ENCODE peak calls at places on chromosomes 16 and 17, in five cellular contexts. Z, T, B, S and I are unnamed samples.

GRCh38 chr17:37683454-37683984 is 40.3 kb upstream of the DDX52 start:
- DNase-seq in Z (no peak), T (no peak), B (no peak), S (peak; percentile 97), I (no peak)

GRCh38 chr16:11030990-11031510 is 86.7 kb downstream of the CLEC16A start:
- DNase-seq in B (no peak), T (no peak), S (no peak), Z (no peak), I (no peak)

GRCh38 chr17:42586514-42587230 is 9.1 kb upstream of the PSMC3IP start:
- DNase-seq in T (no peak), S (no peak), B (no peak), Z (no peak), I (no peak)

GRCh38 chr16:66652661-66653060 is 43.9 kb downstream of the CMTM4 start:
- DNase-seq in Z (no peak), B (no peak), T (no peak), S (no peak), I (no peak)

GRCh38 chr17:59783221-59784016 is 76.0 kb downstream of the VMP1 start:
- DNase-seq in S (no peak), T (peak; percentile 61), Z (no peak), B (no peak), I (no peak)

GRCh38 chr16:84087461-84088151 is 29.1 kb downstream of the MBTPS1 start:
- DNase-seq in T (no peak), Z (no peak), B (no peak), S (no peak), I (no peak)

GRCh38 chr16:77041468-77041867 is 149.5 kb upstream of the MON1B start:
- DNase-seq in B (no peak), S (no peak), Z (no peak), T (no peak), I (no peak)

GRCh38 chr17:81002409-81003361 is 11.0 kb downstream of the CHMP6 start:
- DNase-seq in Z (no peak), S (no peak), B (no peak), T (peak; percentile 83), I (no peak)

GRCh38 chr17:50270430-50271172 is 3.7 kb upstream of the TMEM92 start:
- DNase-seq in S (no peak), Z (no peak), T (no peak), B (peak; percentile 49), I (peak; percentile 38)

GRCh38 chr17:29549169-29549935 is 17.5 kb downstream of the ABHD15 start:
- DNase-seq in Z (no peak), B (no peak), S (no peak), T (no peak), I (no peak)

GRCh38 chr16:3690470-3690918 is 26.8 kb downstream of the TRAP1 start:
- DNase-seq in T (peak; percentile 83), S (peak; percentile 66), Z (peak; percentile 21), B (peak; percentile 95), I (peak; percentile 88)

GRCh38 chr17:10292057-10292931 is 80.5 kb downstream of the MYH13 start:
- DNase-seq in T (peak; percentile 18), B (no peak), Z (peak; percentile 20), S (no peak), I (peak; percentile 15)
- H2AFZ ChIP-seq in T (peak overlapping the region; percentile 45), B (peak overlapping the region; percentile 27), Z (no peak overlapping the region), S (no peak overlapping the region), I (peak overlapping the region; percentile 99)

DNA sequence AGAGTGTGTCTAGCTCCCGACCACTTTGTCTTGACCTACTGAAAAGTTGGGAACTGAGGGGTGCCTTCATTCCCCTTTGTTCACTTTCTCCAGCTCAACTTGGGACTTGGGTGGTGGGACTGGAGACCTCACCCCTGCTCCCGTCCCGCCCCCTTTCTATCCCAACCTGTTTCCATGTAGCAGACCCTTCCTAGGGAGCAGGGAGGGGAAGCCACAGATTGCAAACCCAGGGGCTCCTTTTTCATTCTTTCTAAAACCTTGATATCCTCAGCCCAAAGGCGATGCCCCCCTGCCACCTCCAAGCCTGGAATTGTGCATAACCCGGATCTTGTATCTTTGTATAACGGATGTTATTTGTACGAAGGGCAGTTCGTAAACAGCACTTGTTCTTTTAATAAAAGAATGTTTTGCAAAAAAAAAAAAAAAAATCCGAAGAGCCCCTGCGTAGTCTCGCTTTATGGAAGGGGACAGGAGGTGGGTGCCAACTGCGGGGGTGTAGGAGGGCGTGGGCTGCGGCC is 714 bp upstream of the CISD3 start:
- DNase-seq in B (no peak), T (no peak), S (no peak), Z (no peak), I (no peak)
- TF ChIP-seq CREB1 in B (no peak), T (no peak), S (no peak), Z (no peak), I (no peak)

GRCh38 chr17:72747416-72747815 is 345.1 kb downstream of the SLC39A11 start:
- DNase-seq in S (no peak), T (no peak), B (no peak), Z (no peak), I (no peak)

GRCh38 chr17:72745241-72745640 is 347.2 kb downstream of the SLC39A11 start:
- DNase-seq in Z (no peak), S (no peak), T (no peak), B (no peak), I (no peak)

GRCh38 chr17:72737291-72737690 is 355.2 kb downstream of the SLC39A11 start:
- DNase-seq in S (peak; percentile 25), Z (no peak), B (no peak), T (no peak), I (no peak)

DNA sequence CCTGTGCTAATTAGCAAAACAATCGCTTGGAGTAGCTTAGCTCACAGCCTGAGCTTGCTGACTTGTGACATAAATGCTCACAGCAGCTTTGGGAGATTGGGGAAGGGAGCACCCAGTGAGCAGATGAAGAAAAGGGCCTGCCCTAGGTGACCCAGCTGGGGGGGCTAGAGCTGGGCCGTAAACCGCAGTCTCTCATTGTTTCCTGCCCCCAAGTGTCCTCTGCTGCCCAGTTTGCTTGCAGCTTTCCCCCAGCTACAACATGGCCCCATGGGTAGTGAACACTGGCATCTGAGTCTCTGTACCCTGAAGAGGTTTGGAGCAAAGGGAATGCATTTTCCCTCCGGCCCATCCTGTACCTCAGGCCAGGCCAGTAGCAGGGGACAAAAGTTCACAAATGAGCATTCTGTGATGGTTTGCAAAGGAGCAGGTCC is 349.4 kb downstream of the SLC39A11 start:
- DNase-seq in B (no peak), S (no peak), T (no peak), Z (no peak), I (peak; percentile 57)
- H2AFZ ChIP-seq in B (peak overlapping the region; percentile 45), S (no peak overlapping the region), T (no peak overlapping the region), Z (no peak overlapping the region), I (peak overlapping the region; percentile 59)

DNA sequence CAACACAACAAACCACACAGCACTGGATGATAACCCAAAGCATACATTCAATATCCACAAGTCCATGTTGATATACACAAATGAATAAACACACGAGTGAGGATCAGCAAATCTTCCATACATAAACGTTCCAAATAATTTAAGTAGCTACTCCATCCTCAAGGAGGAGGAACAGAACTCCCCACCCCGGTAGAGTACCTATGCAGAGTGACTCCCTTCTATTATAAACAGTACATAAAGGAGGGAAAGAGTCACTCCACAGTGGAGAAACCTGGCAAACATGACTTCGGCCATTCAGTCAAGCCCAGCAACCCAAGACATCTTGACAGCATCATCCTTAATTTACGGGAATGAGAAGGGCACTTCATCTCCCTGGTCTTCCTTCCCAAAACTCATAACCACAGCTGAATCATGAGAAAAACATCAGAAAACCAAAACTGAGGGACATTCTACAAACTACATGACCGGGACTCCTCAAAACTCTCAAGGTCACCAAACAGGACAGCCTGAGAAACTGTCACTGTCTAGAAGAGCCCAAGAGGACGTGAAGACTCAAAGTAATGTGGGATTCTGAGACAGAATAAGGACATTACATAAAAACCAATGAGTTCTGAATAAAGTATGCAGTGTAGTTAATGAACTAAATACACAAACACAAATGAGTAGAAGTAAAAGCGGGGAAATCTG is 5.6 kb downstream of the USP22 start:
- DNase-seq in T (no peak), B (no peak), Z (no peak), S (no peak), I (no peak)
- TF ChIP-seq CREB1 in T (no peak), B (no peak), Z (no peak), S (no peak), I (no peak)

DNA sequence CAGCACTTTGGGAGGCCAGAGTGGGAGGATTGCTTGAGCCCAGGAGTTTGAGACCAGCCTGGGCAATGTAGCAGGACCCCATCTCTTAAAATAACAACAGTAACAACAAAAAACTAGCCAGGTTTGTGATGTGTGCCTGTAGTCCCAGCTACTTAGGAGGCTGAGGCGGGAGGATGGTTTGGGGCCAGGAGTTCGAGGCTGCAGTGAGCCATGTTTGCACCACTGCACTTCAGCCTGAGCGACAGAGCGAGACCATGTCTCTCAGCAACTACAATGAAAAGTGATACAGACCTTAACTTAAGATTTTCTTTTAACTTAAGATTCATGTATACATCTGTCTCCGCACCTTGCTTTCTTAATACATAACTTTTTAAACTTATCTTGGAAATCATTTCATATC is 17.2 kb downstream of the NKD1 start:
- DNase-seq in B (no peak), S (no peak), T (no peak), Z (no peak), I (no peak)
- H2AFZ ChIP-seq in B (no peak overlapping the region), S (no peak overlapping the region), T (no peak overlapping the region), Z (no peak overlapping the region), I (no peak overlapping the region)

DNA sequence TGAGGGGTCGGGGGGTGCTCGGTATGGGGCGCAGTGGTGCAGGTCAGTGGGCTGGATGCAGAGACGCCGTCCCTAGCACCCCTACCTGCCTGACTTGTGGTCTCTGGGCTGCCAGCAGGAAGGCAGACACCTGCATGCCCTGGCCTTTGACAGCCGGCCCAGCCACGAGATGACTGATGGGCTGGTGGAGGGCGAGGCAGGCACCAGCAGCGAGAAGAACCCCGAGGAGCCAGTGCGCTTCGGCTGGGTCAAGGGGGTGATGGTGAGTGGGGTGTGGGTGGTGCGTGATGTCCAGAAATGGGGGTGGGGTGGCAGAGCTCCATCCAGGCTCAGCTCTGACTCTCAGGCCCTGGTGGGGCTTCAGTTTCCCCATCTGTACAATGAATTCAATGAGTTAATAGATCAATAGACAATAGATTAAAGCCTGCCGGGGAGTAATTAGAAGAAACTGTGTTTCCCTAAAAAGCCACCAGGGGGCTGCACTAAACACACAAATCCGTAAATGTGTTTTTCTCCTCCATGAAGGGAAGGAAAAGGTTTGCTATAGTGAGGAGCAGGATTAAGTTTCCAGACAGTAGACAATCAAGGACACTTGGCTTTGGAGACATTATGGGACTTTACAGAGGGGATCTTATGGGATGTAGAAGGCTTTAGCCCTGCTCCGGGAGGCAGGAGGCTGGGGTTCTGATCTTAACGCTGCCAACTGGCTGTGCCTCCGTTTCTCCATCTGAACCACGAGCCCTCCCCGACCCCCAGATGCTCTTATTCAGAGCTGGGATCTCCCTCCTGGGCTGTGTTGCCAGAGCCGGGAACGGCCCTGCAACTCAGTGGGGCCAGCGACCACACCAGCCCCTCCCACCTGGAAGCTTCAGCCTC is 2.2 kb downstream of the SLC12A3 start:
- DNase-seq in T (peak; percentile 65), B (peak; percentile 63), Z (no peak), S (peak; percentile 70), I (peak; percentile 84)
- TF ChIP-seq CREB1 in T (no peak), B (no peak), Z (no peak), S (no peak), I (no peak)